ENCODE peak calls at places on chromosome 16, in six cellular contexts. W is Peyer's patch, E is HCT116, H is prostate gland, Q is gastrocnemius medialis, S is tibial nerve. Z is an unnamed sample. For H3K4me1, the result is how much of the 10 kb centered on the place peaks cover.

GRCh38 chr16:81748476-81749198 is 30.5 kb upstream of the PLCG2 start:
- DNase-seq in W (peak), E (no peak), H (no peak), Q (no peak), S (no peak), Z (no peak)

GRCh38 chr16:58025351-58026138 is at the start of gene MMP15:
- DNase-seq in W (peak), E (peak), H (peak), Q (peak), S (no peak), Z (peak)

GRCh38 chr16:11078812-11079459 is 134.6 kb downstream of the CLEC16A start:
- DNase-seq in W (no peak), E (no peak), H (peak), Q (no peak), S (no peak), Z (no peak)

GRCh38 chr16:8867483-8868271 is 1.1 kb downstream of the CARHSP1 start:
- DNase-seq in W (peak), E (no peak), H (no peak), Q (no peak), S (peak), Z (peak)

GRCh38 chr16:77491091-77491490 is 56.3 kb upstream of the ADAMTS18 start:
- DNase-seq in W (no peak), E (no peak), H (no peak), Q (no peak), S (no peak), Z (no peak)

GRCh38 chr16:27449434-27450188 is 47.6 kb downstream of the IL21R start:
- DNase-seq in W (peak), E (no peak), H (no peak), Q (no peak), S (no peak), Z (peak)

GRCh38 chr16:81444448-81445121 is at the start of gene CMIP:
- DNase-seq in W (peak), E (peak), H (peak), Q (peak), S (peak), Z (peak)

GRCh38 chr16:56425439-56425832 is at the start of gene AMFR:
- DNase-seq in W (peak), E (peak), H (peak), Q (peak), S (peak), Z (peak)

GRCh38 chr16:55000595-55000994 is 69.9 kb downstream of the IRX5 start:
- DNase-seq in W (no peak), E (no peak), H (no peak), Q (no peak), S (no peak), Z (no peak)

GRCh38 chr16:83942815-83943515 is 10.1 kb upstream of the OSGIN1 start:
- DNase-seq in W (no peak), E (no peak), H (no peak), Q (no peak), S (no peak), Z (no peak)

GRCh38 chr16:87924937-87925670 is 11.2 kb downstream of the CA5A start:
- DNase-seq in W (no peak), E (no peak), H (peak), Q (peak), S (no peak), Z (no peak)

GRCh38 chr16:24255446-24256352 is at the start of gene CACNG3:
- DNase-seq in W (no peak), E (no peak), H (peak), Q (no peak), S (no peak), Z (peak)

GRCh38 chr16:67404740-67405226 is 11.5 kb upstream of the TPPP3 start:
- DNase-seq in W (no peak), E (peak), H (peak), Q (no peak), S (no peak), Z (no peak)

GRCh38 chr16:53094013-53094630 is 39.3 kb downstream of the CHD9 start:
- DNase-seq in W (peak), E (no peak), H (peak), Q (no peak), S (no peak), Z (peak)

GRCh38 chr16:65202461-65202860 is 80.6 kb upstream of the CDH11 start:
- DNase-seq in W (no peak), E (no peak), H (no peak), Q (no peak), S (no peak), Z (no peak)

GRCh38 chr16:27220120-27220519 is 16.8 kb downstream of the KDM8 start:
- DNase-seq in W (no peak), E (no peak), H (no peak), Q (no peak), S (no peak), Z (no peak)

GRCh38 chr16:1610841-1611653 is 825 bp downstream of the IFT140 start:
- DNase-seq in W (no peak), E (no peak), H (no peak), Q (no peak), S (no peak), Z (no peak)

GRCh38 chr16:9813665-9814064 is 368.6 kb downstream of the GRIN2A start:
- DNase-seq in W (no peak), E (no peak), H (no peak), Q (no peak), S (no peak), Z (no peak)

GRCh38 chr16:397135-397661 is at the start of gene NME4:
- DNase-seq in W (no peak), E (no peak), H (no peak), Q (no peak), S (no peak), Z (peak)

GRCh38 chr16:22424161-22424937 is 49.9 kb upstream of the CDR2 start:
- DNase-seq in W (no peak), E (no peak), H (peak), Q (peak), S (peak), Z (no peak)

GRCh38 chr16:19691161-19691850 is 26.7 kb downstream of the KNOP1 start:
- DNase-seq in W (no peak), E (no peak), H (no peak), Q (no peak), S (no peak), Z (peak)

GRCh38 chr16:57651344-57652333 is 16.5 kb upstream of the ADGRG3 start:
- DNase-seq in W (no peak), E (no peak), H (no peak), Q (no peak), S (no peak), Z (peak)

GRCh38 chr16:57529324-57530103 is 6.9 kb downstream of the CCDC102A start:
- DNase-seq in W (no peak), E (no peak), H (no peak), Q (no peak), S (no peak), Z (peak)

GRCh38 chr16:57606847-57607501 is 21.5 kb upstream of the ADGRG1 start:
- DNase-seq in W (no peak), E (no peak), H (no peak), Q (no peak), S (no peak), Z (peak)

GRCh38 chr16:66905633-66906539 is 12.8 kb downstream of the CDH16 start:
- DNase-seq in W (no peak), E (no peak), H (no peak), Q (no peak), S (no peak), Z (peak)

GRCh38 chr16:24821129-24821528 is 24.6 kb upstream of the SLC5A11 start:
- DNase-seq in W (no peak), E (no peak), H (no peak), Q (no peak), S (no peak), Z (no peak)

GRCh38 chr16:56257666-56258359 is 66.5 kb downstream of the GNAO1 start:
- DNase-seq in W (no peak), E (no peak), H (no peak), Q (no peak), S (no peak), Z (no peak)

GRCh38 chr16:17330019-17330570 is 140.7 kb downstream of the XYLT1 start:
- DNase-seq in W (no peak), E (no peak), H (no peak), Q (no peak), S (no peak), Z (no peak)

GRCh38 chr16:68005786-68006286 is 6.6 kb upstream of the DPEP2 start:
- DNase-seq in W (peak), E (no peak), H (no peak), Q (no peak), S (no peak), Z (peak)

GRCh38 chr16:81005644-81006471 is 827 bp downstream of the CMC2 start:
- DNase-seq in W (peak), E (peak), H (no peak), Q (peak), S (no peak), Z (peak)

GRCh38 chr16:997440-998051 is 16.0 kb downstream of the SOX8 start:
- DNase-seq in W (no peak), E (no peak), H (peak), Q (no peak), S (no peak), Z (no peak)

GRCh38 chr16:30186782-30187555 is 3.6 kb downstream of the CORO1A start:
- DNase-seq in W (peak), E (no peak), H (peak), Q (peak), S (peak), Z (peak)

GRCh38 chr16:30185683-30186421 is 2.5 kb downstream of the CORO1A start:
- DNase-seq in W (peak), E (no peak), H (no peak), Q (no peak), S (no peak), Z (peak)

GRCh38 chr16:30185141-30185682 is 1.8 kb downstream of the CORO1A start:
- DNase-seq in W (peak), E (no peak), H (no peak), Q (no peak), S (no peak), Z (peak)

GRCh38 chr16:30187556-30187865 is 4.1 kb downstream of the CORO1A start:
- DNase-seq in W (no peak), E (no peak), H (no peak), Q (no peak), S (no peak), Z (no peak)

DNA sequence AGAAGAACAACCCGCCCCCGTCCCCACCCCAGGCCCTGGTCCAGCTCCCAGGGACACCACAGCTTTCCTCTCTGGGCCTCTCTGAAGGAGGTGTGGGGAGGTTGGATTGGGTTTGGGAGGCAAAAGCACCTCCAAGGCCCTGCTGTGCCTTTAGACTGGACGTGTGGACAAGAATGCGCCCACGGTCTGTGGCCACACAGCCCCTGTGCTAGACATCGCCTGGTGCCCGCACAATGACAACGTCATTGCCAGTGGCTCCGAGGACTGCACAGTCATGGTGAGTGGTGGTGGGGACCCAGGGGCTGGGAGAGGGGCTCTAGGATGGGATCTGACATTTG is 3.0 kb downstream of the CORO1A start:
- DNase-seq in W (no peak), E (no peak), H (no peak), Q (no peak), S (no peak), Z (no peak)
- TF ChIP-seq POLR2A in W (no peak), E (no peak), H (no peak), Q (no peak), S (no peak), Z (no peak)

GRCh38 chr16:15973997-15974396 is 24.6 kb downstream of the ABCC1 start:
- DNase-seq in W (no peak), E (no peak), H (no peak), Q (peak), S (no peak), Z (no peak)

GRCh38 chr16:15975172-15975571 is 25.8 kb downstream of the ABCC1 start:
- DNase-seq in W (no peak), E (no peak), H (no peak), Q (peak), S (no peak), Z (no peak)

GRCh38 chr16:15979801-15980200 is 30.4 kb downstream of the ABCC1 start:
- DNase-seq in W (no peak), E (no peak), H (no peak), Q (no peak), S (no peak), Z (no peak)

GRCh38 chr16:15976225-15976812 is 26.9 kb downstream of the ABCC1 start:
- DNase-seq in W (no peak), E (no peak), H (no peak), Q (no peak), S (no peak), Z (no peak)

GRCh38 chr16:15976929-15977637 is 27.7 kb downstream of the ABCC1 start:
- DNase-seq in W (no peak), E (no peak), H (no peak), Q (no peak), S (no peak), Z (no peak)
- H3K4me1 ChIP-seq in W (under half), E (under half), H (under half), Q (half or more), S (under half), Z (under half)

GRCh38 chr16:86508947-86509758 is 1.2 kb upstream of the FOXF1 start:
- DNase-seq in W (no peak), E (peak), H (no peak), Q (no peak), S (no peak), Z (no peak)

GRCh38 chr16:86509759-86510464 is 415 bp upstream of the FOXF1 start:
- DNase-seq in W (peak), E (no peak), H (no peak), Q (no peak), S (no peak), Z (no peak)

GRCh38 chr16:86507173-86508027 is 2.9 kb upstream of the FOXF1 start:
- DNase-seq in W (no peak), E (no peak), H (no peak), Q (no peak), S (no peak), Z (no peak)

GRCh38 chr16:86505899-86506864 is 4.1 kb upstream of the FOXF1 start:
- DNase-seq in W (no peak), E (no peak), H (no peak), Q (no peak), S (no peak), Z (no peak)

DNA sequence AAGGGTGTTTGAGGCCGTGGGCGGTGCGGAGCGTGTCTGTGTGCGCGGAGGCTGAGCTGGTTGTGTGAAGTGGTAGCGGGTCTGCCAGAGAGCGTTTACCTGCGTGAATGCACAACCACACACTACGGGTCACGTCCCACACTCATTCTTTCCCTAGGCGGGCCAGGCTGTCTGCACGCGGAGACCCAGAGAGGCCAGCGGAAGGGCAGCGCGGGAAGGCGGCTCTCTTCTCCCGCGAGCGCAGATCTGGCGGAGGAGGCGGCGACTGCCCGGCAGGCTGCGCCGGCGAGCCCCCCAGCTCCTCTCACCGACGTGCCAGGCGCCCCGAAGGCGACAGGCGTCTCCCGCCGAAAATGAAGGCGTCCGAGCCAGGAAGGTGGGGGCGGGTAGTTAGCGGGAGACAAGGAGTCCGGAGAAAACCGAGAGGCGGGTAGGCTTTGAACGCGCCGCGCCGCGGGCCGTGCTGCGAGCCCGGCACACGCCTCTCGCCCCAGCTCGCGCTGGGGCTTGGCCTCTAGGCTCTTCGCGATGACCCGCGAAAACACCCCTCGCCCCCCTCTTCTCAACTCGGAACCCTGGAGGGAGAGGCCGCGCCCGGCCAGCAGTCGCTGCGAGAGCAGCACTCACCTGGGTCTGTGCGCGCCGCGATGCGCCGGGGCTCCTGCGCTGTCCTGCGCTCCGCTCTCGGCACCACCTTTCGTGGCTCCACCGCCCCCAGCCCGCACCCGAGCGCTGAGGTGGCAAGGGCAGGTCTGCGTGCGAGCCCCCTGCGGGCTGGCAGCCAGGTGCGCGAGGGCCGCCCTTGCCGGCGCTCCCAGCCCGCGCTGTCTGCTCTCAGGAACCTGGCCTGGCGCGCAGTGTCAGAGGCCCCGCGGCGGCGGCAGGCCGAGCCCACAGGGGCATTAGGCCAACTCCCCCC is 2.0 kb upstream of the FOXF1 start:
- DNase-seq in W (no peak), E (no peak), H (no peak), Q (no peak), S (no peak), Z (no peak)
- H3K4me3 ChIP-seq in W (peak), E (no peak), H (peak), Q (peak), S (peak), Z (peak)

DNA sequence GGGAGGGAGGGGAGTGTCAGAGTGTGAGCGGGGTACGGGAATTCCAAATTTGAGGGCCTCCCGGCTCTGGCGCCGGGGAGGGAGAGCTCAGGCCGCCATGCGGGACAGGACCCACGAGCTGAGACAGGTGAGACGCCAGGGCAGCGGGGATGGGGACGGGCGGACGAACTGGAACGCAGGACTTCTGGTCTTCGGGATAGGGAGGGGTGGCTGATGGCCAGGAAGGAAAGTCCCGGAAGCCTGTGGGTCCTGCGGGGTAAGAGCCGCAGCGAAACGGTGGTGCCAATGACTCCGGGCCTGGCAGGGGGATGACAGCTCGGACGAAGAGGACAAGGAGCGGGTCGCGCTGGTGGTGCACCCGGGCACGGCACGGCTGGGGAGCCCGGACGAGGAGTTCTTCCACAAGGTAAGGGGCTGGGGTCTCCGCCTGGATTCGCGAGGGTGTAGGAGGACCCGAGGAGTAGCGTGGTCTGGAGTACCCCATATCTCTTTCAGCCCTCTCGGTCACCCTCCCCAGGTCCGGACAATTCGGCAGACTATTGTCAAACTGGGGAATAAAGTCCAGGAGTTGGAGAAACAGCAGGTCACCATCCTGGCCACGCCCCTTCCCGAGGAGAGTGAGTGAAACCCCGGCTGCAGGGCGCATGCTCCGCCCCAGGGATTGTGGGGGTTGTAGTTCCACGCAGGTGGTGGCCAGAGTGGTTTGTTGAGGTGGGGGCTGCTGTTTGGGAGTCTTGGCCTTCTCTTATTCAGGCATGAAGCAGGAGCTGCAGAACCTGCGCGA is 543 bp downstream of the STX4 start:
- DNase-seq in W (peak), E (peak), H (peak), Q (peak), S (peak), Z (peak)
- TF ChIP-seq POLR2A in W (peak), E (no peak), H (peak), Q (peak), S (peak), Z (no peak)

GRCh38 chr16:85007815-85008214 is 3.5 kb downstream of the ZDHHC7 start:
- DNase-seq in W (no peak), E (no peak), H (no peak), Q (no peak), S (no peak), Z (no peak)

GRCh38 chr16:85006639-85007038 is 4.7 kb downstream of the ZDHHC7 start:
- DNase-seq in W (no peak), E (no peak), H (no peak), Q (no peak), S (no peak), Z (no peak)

GRCh38 chr16:85003723-85004586 is 7.4 kb downstream of the ZDHHC7 start:
- DNase-seq in W (no peak), E (no peak), H (no peak), Q (no peak), S (no peak), Z (no peak)

GRCh38 chr16:85004587-85005205 is 6.6 kb downstream of the ZDHHC7 start:
- DNase-seq in W (no peak), E (no peak), H (no peak), Q (no peak), S (no peak), Z (no peak)

DNA sequence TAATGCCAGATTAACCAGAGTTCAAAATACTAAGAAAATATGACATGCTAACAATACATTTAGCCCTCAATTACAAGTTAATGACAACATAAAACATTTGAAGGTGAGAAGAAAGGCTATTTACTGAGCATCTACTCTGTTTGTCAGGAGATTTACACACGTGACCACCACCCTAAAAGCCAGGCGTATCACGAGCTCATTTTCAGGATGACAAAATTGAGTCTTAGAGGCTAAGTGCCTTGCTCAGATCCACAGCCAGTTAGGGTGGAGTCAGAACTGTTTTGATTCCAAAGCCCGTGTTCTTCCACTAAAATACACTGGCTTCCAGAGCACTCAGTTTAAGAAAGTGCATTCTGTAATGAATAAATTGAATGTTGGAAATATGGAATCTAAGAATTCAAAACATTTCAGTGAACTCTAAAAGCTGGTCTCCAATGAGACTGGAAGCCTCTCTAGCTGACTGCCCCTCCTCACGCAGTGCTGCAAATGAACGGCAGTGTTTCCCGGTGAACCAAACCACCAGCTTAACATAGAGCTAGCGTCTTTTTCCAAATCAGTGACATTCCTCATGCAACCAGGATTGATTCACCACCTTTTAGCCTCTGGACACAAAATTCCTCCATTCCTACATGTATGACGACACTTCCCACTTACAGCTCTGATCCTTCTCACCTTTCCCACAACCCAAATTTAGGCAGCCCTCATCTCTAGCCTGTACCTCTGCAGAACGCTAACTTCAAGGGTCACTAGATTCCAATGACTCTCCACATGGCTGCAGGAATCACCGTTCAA is 5.9 kb downstream of the ZDHHC7 start:
- DNase-seq in W (no peak), E (no peak), H (no peak), Q (no peak), S (no peak), Z (no peak)
- H3K4me1 ChIP-seq in W (under half), E (under half), H (under half), Q (half or more), S (half or more), Z (half or more)

Z was measured in spleen.